ENCODE peak calls at places on chromosomes 12 and 14, in nine cellular contexts. G is Calu3; C is hippocampal formation; E is NCI-H1092 treated with DMSO at 0.1 percent for 48 hours; J is pulmonary artery endothelial cell; M is HTR-8/SVneo; V is CD8-positive, alpha-beta T cell; Q is NCI-H1436; T is mucosa of gallbladder. O is an unnamed sample.

GRCh38 chr12:115037830-115038229 is 353.9 kb upstream of the TBX3 start:
- DNase-seq in G (no peak), C (no peak), E (no peak), J (no peak), M (no peak), V (no peak), Q (no peak), T (no peak), O (no peak)

GRCh38 chr14:85534914-85535313 is 5.0 kb downstream of the FLRT2 start:
- DNase-seq in G (no peak), C (no peak), E (no peak), J (no peak), M (no peak), V (no peak), Q (no peak), T (no peak), O (no peak)

GRCh38 chr14:74141703-74142102 is 56.9 kb downstream of the LIN52 start:
- DNase-seq in G (no peak), C (no peak), E (no peak), J (no peak), M (no peak), V (no peak), Q (no peak), T (no peak), O (no peak)

GRCh38 chr12:124452576-124453391 is 114.6 kb downstream of the NCOR2 start:
- DNase-seq in G (no peak), C (no peak), E (no peak), J (no peak), M (no peak), V (no peak), Q (no peak), T (no peak), O (no peak)

GRCh38 chr14:53874704-53875103 is 81.9 kb downstream of the BMP4 start:
- DNase-seq in G (no peak), C (no peak), E (no peak), J (no peak), M (no peak), V (no peak), Q (no peak), T (no peak), O (no peak)

GRCh38 chr12:98059659-98060343 is 455.6 kb upstream of the TMPO start:
- DNase-seq in G (no peak), C (no peak), E (no peak), J (no peak), M (no peak), V (no peak), Q (no peak), T (no peak), O (no peak)

GRCh38 chr12:76810690-76811434 is 46.9 kb downstream of the ZDHHC17 start:
- DNase-seq in G (no peak), C (peak), E (no peak), J (no peak), M (no peak), V (no peak), Q (no peak), T (no peak), O (peak)

GRCh38 chr14:50122291-50122690 is 5.9 kb upstream of the VCPKMT start:
- DNase-seq in G (no peak), C (no peak), E (no peak), J (no peak), M (no peak), V (no peak), Q (no peak), T (no peak), O (peak)

GRCh38 chr14:106845286-106846087 is 1319.1 kb downstream of the TMEM121 start:
- DNase-seq in G (peak), C (no peak), E (peak), J (no peak), M (no peak), V (peak), Q (peak), T (peak), O (no peak)

GRCh38 chr14:69682607-69683263 is 71.3 kb downstream of the SUSD6 start:
- DNase-seq in G (no peak), C (no peak), E (no peak), J (no peak), M (no peak), V (no peak), Q (no peak), T (no peak), O (no peak)

GRCh38 chr14:46322076-46322475 is 329.5 kb downstream of the RPL10L start:
- DNase-seq in G (no peak), C (no peak), E (no peak), J (no peak), M (no peak), V (no peak), Q (no peak), T (no peak), O (no peak)

O was measured in globus pallidus.